ENCODE peak calls at places on chromosome 2, in four cellular contexts. One of them, this sample, is unnamed.

GRCh38 chr2:33788044-33788443 is 188.9 kb upstream of the FAM98A start:
- DNase-seq in heart right ventricle: no peak
- DNase-seq in PC-3: no peak
- DNase-seq in ovary: no peak
- DNase-seq in this sample: peak; percentile 12

GRCh38 chr2:38997784-38998183 is 108.1 kb downstream of the ARHGEF33 start:
- DNase-seq in PC-3: peak; percentile 91
- DNase-seq in ovary: no peak
- DNase-seq in heart right ventricle: no peak
- DNase-seq in this sample: peak; percentile 6

GRCh38 chr2:156511803-156512202 is 75.6 kb downstream of the GPD2 start:
- DNase-seq in PC-3: no peak
- DNase-seq in heart right ventricle: no peak
- DNase-seq in ovary: no peak
- DNase-seq in this sample: no peak

GRCh38 chr2:38824906-38825305 is 46.9 kb downstream of the GEMIN6 start:
- DNase-seq in PC-3: no peak
- DNase-seq in heart right ventricle: no peak
- DNase-seq in ovary: no peak
- DNase-seq in this sample: no peak

GRCh38 chr2:237456200-237456731 is 30.8 kb upstream of the MLPH start:
- DNase-seq in PC-3: peak; percentile 62
- DNase-seq in ovary: no peak
- DNase-seq in heart right ventricle: peak; percentile 72
- DNase-seq in this sample: peak; percentile 37

GRCh38 chr2:19543271-19544019 is 185.0 kb upstream of the OSR1 start:
- DNase-seq in PC-3: peak; percentile 52
- DNase-seq in heart right ventricle: no peak
- DNase-seq in ovary: no peak
- DNase-seq in this sample: no peak

GRCh38 chr2:8674420-8675009 is 7.3 kb upstream of the ID2 start:
- DNase-seq in ovary: no peak
- DNase-seq in heart right ventricle: no peak
- DNase-seq in PC-3: no peak
- DNase-seq in this sample: no peak

GRCh38 chr2:189702071-189702470 is 27.6 kb downstream of the ANKAR start:
- DNase-seq in heart right ventricle: no peak
- DNase-seq in PC-3: peak; percentile 18
- DNase-seq in ovary: no peak
- DNase-seq in this sample: no peak

GRCh38 chr2:207163053-207163814 is 2.5 kb downstream of the KLF7 start:
- DNase-seq in heart right ventricle: no peak
- DNase-seq in ovary: peak; percentile 54
- DNase-seq in PC-3: peak; percentile 97
- DNase-seq in this sample: peak; percentile 77

GRCh38 chr2:181589779-181590178 is 67.1 kb downstream of the CERKL start:
- DNase-seq in heart right ventricle: no peak
- DNase-seq in PC-3: no peak
- DNase-seq in ovary: no peak
- DNase-seq in this sample: no peak

GRCh38 chr2:38709515-38710194 is 41.5 kb downstream of the SRSF7 start:
- DNase-seq in heart right ventricle: no peak
- DNase-seq in ovary: no peak
- DNase-seq in PC-3: no peak
- DNase-seq in this sample: no peak

GRCh38 chr2:46915281-46915810 is at the start of gene MCFD2:
- DNase-seq in heart right ventricle: peak; percentile 72
- DNase-seq in PC-3: peak; percentile 20
- DNase-seq in ovary: no peak
- DNase-seq in this sample: no peak

GRCh38 chr2:20451761-20452499 is 5.1 kb downstream of the RHOB start:
- DNase-seq in PC-3: no peak
- DNase-seq in ovary: peak; percentile 16
- DNase-seq in heart right ventricle: no peak
- DNase-seq in this sample: no peak

GRCh38 chr2:172710584-172711024 is 25.0 kb upstream of the RAPGEF4 start:
- DNase-seq in PC-3: peak; percentile 96
- DNase-seq in ovary: peak; percentile 24
- DNase-seq in heart right ventricle: no peak
- DNase-seq in this sample: peak; percentile 84

GRCh38 chr2:174561283-174562275 is 36.0 kb downstream of the WIPF1 start:
- DNase-seq in heart right ventricle: peak; percentile 76
- DNase-seq in PC-3: no peak
- DNase-seq in ovary: peak; percentile 76
- DNase-seq in this sample: no peak

GRCh38 chr2:226002438-226002837 is 602.9 kb downstream of the NYAP2 start:
- DNase-seq in heart right ventricle: no peak
- DNase-seq in ovary: no peak
- DNase-seq in PC-3: peak; percentile 70
- DNase-seq in this sample: peak; percentile 10

GRCh38 chr2:27369471-27370025 is 590 bp downstream of the EIF2B4 start:
- DNase-seq in heart right ventricle: no peak
- DNase-seq in PC-3: peak; percentile 54
- DNase-seq in ovary: no peak
- DNase-seq in this sample: peak; percentile 73

GRCh38 chr2:126657636-126658315 is 1.8 kb downstream of the GYPC start:
- DNase-seq in ovary: peak; percentile 88
- DNase-seq in heart right ventricle: peak; percentile 83
- DNase-seq in PC-3: peak; percentile 52
- DNase-seq in this sample: peak; percentile 30

GRCh38 chr2:58140508-58141072 is 94.0 kb downstream of the VRK2 start:
- DNase-seq in ovary: no peak
- DNase-seq in PC-3: no peak
- DNase-seq in heart right ventricle: no peak
- DNase-seq in this sample: no peak

GRCh38 chr2:7053650-7054262 is 136.5 kb downstream of the RNF144A start:
- DNase-seq in ovary: no peak
- DNase-seq in heart right ventricle: no peak
- DNase-seq in PC-3: no peak
- DNase-seq in this sample: no peak

GRCh38 chr2:226802573-226802972 is 3.0 kb upstream of the IRS1 start:
- DNase-seq in PC-3: peak; percentile 83
- DNase-seq in heart right ventricle: no peak
- DNase-seq in ovary: no peak
- DNase-seq in this sample: peak; percentile 52

GRCh38 chr2:168948621-168949212 is 47.6 kb downstream of the G6PC2 start:
- DNase-seq in PC-3: peak; percentile 60
- DNase-seq in heart right ventricle: no peak
- DNase-seq in ovary: no peak
- DNase-seq in this sample: peak; percentile 50

GRCh38 chr2:55874338-55874737 is 49.2 kb downstream of the EFEMP1 start:
- DNase-seq in PC-3: no peak
- DNase-seq in ovary: no peak
- DNase-seq in heart right ventricle: no peak
- DNase-seq in this sample: no peak

GRCh38 chr2:98234763-98235162 is 111.5 kb upstream of the CNGA3 start:
- DNase-seq in PC-3: no peak
- DNase-seq in heart right ventricle: no peak
- DNase-seq in ovary: no peak
- DNase-seq in this sample: no peak

GRCh38 chr2:157444643-157445040 is 753 bp upstream of the CYTIP start:
- DNase-seq in PC-3: no peak
- DNase-seq in ovary: no peak
- DNase-seq in heart right ventricle: no peak
- DNase-seq in this sample: no peak

GRCh38 chr2:46924038-46924437 is 8.4 kb upstream of the MCFD2 start:
- DNase-seq in PC-3: no peak
- DNase-seq in heart right ventricle: no peak
- DNase-seq in ovary: no peak
- DNase-seq in this sample: no peak

GRCh38 chr2:233319256-233319655 is 11.6 kb downstream of the SAG start:
- DNase-seq in heart right ventricle: no peak
- DNase-seq in PC-3: no peak
- DNase-seq in ovary: no peak
- DNase-seq in this sample: no peak

DNA sequence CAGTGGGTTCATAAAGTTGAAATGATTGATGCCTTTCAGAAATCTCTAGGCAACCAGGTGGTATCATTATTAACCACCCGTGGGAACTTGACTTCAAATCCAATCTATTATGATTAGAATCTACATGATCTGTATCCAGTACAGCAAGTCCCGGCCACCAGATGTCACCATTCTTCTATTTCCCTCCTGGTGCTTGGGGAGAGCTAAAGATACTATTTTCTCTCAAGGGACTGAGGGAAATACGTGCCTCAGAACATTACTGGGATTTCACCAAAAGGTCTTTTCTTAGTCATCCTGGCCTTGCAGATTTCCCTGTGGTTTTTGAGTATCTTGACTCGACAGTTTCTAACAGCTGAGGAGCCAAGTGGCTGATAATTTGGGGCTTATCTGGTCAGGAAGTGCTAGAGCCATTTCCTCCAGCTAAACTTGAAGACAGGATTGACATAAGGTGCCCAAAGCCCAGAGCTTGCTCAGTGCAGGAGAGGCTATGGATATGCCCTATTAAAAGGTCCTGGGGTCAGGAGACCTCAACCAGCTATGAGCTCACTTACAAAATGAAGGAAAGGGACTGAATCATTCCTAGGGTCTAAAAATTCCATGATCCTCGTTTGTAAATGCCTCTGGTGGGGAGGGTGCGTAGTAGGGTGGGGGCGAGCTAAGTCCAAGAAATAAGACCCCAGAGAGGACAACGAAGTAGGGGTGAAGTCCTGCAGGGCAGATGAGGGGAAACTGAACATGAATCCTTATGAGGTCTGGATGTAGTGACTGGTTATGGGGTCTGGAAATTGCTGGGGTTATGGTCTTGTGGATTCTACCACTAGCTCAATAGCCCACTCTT is 135.4 kb upstream of the MGAT5 start:
- DNase-seq in heart right ventricle: peak; percentile 70
- DNase-seq in ovary: peak; percentile 87
- DNase-seq in PC-3: peak; percentile 94
- DNase-seq in this sample: peak; percentile 82
- TF ChIP-seq CTCF in heart right ventricle: peak; percentile 92
- TF ChIP-seq CTCF in ovary: peak; percentile 47
- TF ChIP-seq CTCF in PC-3: peak; percentile 91
- TF ChIP-seq CTCF in this sample: peak; percentile 83

GRCh38 chr2:199932312-199932855 is 21.3 kb downstream of the C2orf69 start:
- DNase-seq in ovary: no peak
- DNase-seq in heart right ventricle: no peak
- DNase-seq in PC-3: no peak
- DNase-seq in this sample: no peak

GRCh38 chr2:199940373-199940772 is 14.9 kb downstream of the TYW5 start:
- DNase-seq in heart right ventricle: no peak
- DNase-seq in ovary: no peak
- DNase-seq in PC-3: peak; percentile 43
- DNase-seq in this sample: no peak

GRCh38 chr2:199933466-199933865 is 21.8 kb downstream of the TYW5 start:
- DNase-seq in heart right ventricle: no peak
- DNase-seq in ovary: no peak
- DNase-seq in PC-3: no peak
- DNase-seq in this sample: no peak

DNA sequence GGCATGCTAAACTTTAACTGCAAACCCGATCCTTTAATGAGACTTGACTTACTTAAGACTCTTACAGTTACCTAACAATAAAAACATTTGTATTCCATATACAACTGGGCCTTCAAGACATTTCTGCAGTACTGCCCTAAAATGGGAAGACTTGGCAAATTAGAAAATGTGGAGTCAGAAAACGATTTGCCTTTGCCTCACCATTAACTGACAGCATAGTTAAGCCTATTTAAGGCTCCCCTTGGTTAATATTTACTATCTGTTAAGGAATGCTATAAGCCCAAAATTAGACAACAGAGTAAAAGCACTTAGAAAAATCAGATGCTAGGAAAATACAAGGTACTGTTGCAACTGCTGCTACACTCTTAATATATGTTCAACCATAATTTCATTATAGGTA is 18.7 kb downstream of the TYW5 start:
- DNase-seq in ovary: no peak
- DNase-seq in PC-3: no peak
- DNase-seq in heart right ventricle: no peak
- DNase-seq in this sample: no peak
- H3K27ac ChIP-seq in ovary: no peak overlapping the region
- H3K27ac ChIP-seq in PC-3: no peak overlapping the region
- H3K27ac ChIP-seq in heart right ventricle: no peak overlapping the region
- H3K27ac ChIP-seq in this sample: no peak overlapping the region

DNA sequence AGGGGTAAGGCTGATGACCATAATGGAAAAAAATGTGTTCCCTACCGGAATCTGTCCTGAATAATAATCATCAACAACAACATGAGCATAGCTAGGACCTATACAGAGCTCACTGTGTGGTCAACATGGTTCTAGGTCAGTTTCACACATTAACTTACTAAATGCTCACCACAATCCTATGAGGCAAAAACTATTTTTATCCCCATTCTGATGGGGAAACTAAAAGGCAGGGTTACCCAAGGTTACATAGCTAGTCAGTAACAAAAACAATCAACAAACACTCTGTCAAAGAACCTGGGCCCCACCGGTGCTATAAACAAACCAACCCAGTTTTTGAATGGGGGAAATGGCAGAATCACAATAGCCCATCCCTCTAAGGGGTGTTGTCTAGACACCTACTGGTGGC is 40.1 kb downstream of the AOX1 start:
- DNase-seq in ovary: no peak
- DNase-seq in PC-3: no peak
- DNase-seq in heart right ventricle: no peak
- DNase-seq in this sample: no peak
- TF ChIP-seq CTCF in ovary: no peak
- TF ChIP-seq CTCF in PC-3: no peak
- TF ChIP-seq CTCF in heart right ventricle: no peak
- TF ChIP-seq CTCF in this sample: no peak

GRCh38 chr2:229313591-229313990 is 42.5 kb upstream of the PID1 start:
- DNase-seq in heart right ventricle: no peak
- DNase-seq in PC-3: peak; percentile 63
- DNase-seq in ovary: no peak
- DNase-seq in this sample: peak; percentile 54

GRCh38 chr2:229319558-229319957 is 48.5 kb upstream of the PID1 start:
- DNase-seq in heart right ventricle: no peak
- DNase-seq in PC-3: no peak
- DNase-seq in ovary: no peak
- DNase-seq in this sample: no peak

DNA sequence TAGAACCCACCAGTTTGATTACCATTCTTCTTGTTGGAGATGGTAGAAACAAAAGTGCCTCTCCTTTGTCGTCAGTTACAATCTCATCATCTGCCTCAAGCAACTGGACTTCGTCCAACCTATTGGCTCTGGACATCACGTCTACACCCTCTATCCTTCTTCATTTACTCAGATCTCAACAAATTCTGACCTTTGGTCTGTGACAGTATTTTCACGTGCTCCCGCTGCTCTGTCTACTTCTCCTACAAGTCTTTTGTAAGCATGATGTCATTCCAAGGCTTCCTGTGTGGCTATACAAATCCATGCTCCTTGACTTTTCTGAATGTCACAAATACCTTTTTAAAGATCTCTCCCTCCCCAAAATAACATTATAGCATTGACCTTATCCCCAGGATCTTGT is 43.0 kb upstream of the PID1 start:
- DNase-seq in ovary: no peak
- DNase-seq in heart right ventricle: no peak
- DNase-seq in PC-3: no peak
- DNase-seq in this sample: no peak
- H3K27ac ChIP-seq in ovary: no peak overlapping the region
- H3K27ac ChIP-seq in heart right ventricle: peak overlapping the region; percentile 63
- H3K27ac ChIP-seq in PC-3: peak overlapping the region; percentile 60
- H3K27ac ChIP-seq in this sample: peak overlapping the region; percentile 32

GRCh38 chr2:163884416-163884815 is 148.6 kb upstream of the FIGN start:
- DNase-seq in heart right ventricle: no peak
- DNase-seq in ovary: no peak
- DNase-seq in PC-3: no peak
- DNase-seq in this sample: no peak

GRCh38 chr2:163888591-163888990 is 152.8 kb upstream of the FIGN start:
- DNase-seq in ovary: no peak
- DNase-seq in heart right ventricle: no peak
- DNase-seq in PC-3: no peak
- DNase-seq in this sample: no peak

GRCh38 chr2:163887182-163887581 is 151.4 kb upstream of the FIGN start:
- DNase-seq in ovary: no peak
- DNase-seq in heart right ventricle: no peak
- DNase-seq in PC-3: peak; percentile 10
- DNase-seq in this sample: no peak
- TF ChIP-seq CTCF in ovary: no peak
- TF ChIP-seq CTCF in heart right ventricle: no peak
- TF ChIP-seq CTCF in PC-3: peak; percentile 48
- TF ChIP-seq CTCF in this sample: peak; percentile 25